ENCODE peak calls at places on chromosome 1, in four cellular contexts. S, N, B and U are unnamed samples.
A peak's percentile ranks its signal among the peaks of the same experiment; 100 is the strongest.

GRCh38 chr1:234915923-234916675 is 212.5 kb downstream of the TOMM20 start:
- DNase-seq in B (peak; percentile 16), N (peak; percentile 58), S (no peak), U (no peak)

GRCh38 chr1:18597159-18598042 is 33.2 kb upstream of the PAX7 start:
- DNase-seq in B (peak; percentile 49), N (peak; percentile 53), S (peak; percentile 5), U (peak; percentile 36)

GRCh38 chr1:172662464-172663109 is 3.7 kb downstream of the FASLG start:
- DNase-seq in N (peak; percentile 98), B (peak; percentile 94), S (peak; percentile 68), U (peak; percentile 98)

GRCh38 chr1:54865238-54866073 is 21.5 kb downstream of the DHCR24 start:
- DNase-seq in B (no peak), S (no peak), N (no peak), U (no peak)

GRCh38 chr1:158105342-158105741 is 75.4 kb upstream of the CD1D start:
- DNase-seq in S (no peak), N (no peak), B (no peak), U (no peak)

GRCh38 chr1:39800471-39800835 is 11.8 kb upstream of the BMP8B start:
- DNase-seq in N (no peak), B (no peak), S (no peak), U (no peak)

GRCh38 chr1:247337961-247338360 is 6.3 kb upstream of the ZNF496 start:
- DNase-seq in B (no peak), S (no peak), N (no peak), U (no peak)

GRCh38 chr1:53270107-53270506 is 31.8 kb upstream of the MAGOH start:
- DNase-seq in N (no peak), S (no peak), B (no peak), U (no peak)

GRCh38 chr1:179169616-179170467 is 59.6 kb downstream of the ABL2 start:
- DNase-seq in B (peak; percentile 86), S (peak; percentile 52), N (no peak), U (no peak)

GRCh38 chr1:157377216-157377821 is 175.0 kb downstream of the FCRL5 start:
- DNase-seq in B (peak; percentile 56), S (no peak), N (peak; percentile 68), U (peak; percentile 29)

GRCh38 chr1:71047635-71048607 is at the start of gene PTGER3:
- DNase-seq in N (peak; percentile 28), B (no peak), S (no peak), U (peak; percentile 12)

GRCh38 chr1:47755368-47755990 is 241.7 kb downstream of the TRABD2B start:
- DNase-seq in B (no peak), S (no peak), N (peak; percentile 48), U (peak; percentile 1)

GRCh38 chr1:38175062-38175461 is 128.5 kb upstream of the POU3F1 start:
- DNase-seq in B (no peak), N (no peak), S (no peak), U (no peak)

GRCh38 chr1:53683986-53684740 is 54.8 kb downstream of the GLIS1 start:
- DNase-seq in N (no peak), S (no peak), B (no peak), U (no peak)

GRCh38 chr1:118783095-118783758 is 204.9 kb downstream of the TBX15 start:
- DNase-seq in N (no peak), S (no peak), B (no peak), U (no peak)

GRCh38 chr1:80054129-80054528 is 1047.6 kb upstream of the ADGRL4 start:
- DNase-seq in B (peak; percentile 89), N (no peak), S (peak; percentile 86), U (no peak)

GRCh38 chr1:209030454-209031167 is 552.9 kb upstream of the CAMK1G start:
- DNase-seq in B (no peak), S (no peak), N (no peak), U (no peak)

GRCh38 chr1:201789245-201789644 is 39.7 kb upstream of the IPO9 start:
- DNase-seq in B (no peak), S (no peak), N (no peak), U (no peak)

GRCh38 chr1:59169703-59170102 is 127.2 kb upstream of the FGGY start:
- DNase-seq in B (peak; percentile 40), N (no peak), S (no peak), U (no peak)

GRCh38 chr1:8439015-8439702 is 121.2 kb downstream of the SLC45A1 start:
- DNase-seq in N (peak; percentile 83), B (peak; percentile 84), S (peak; percentile 80), U (peak; percentile 88)